ENCODE peak calls at places on chromosome X, in four cellular contexts. U is upper lobe of right lung, D is uterus, B is IMR-90. O is an unnamed sample.

GRCh38 chrX:149272690-149273463 is 232.2 kb downstream of the IDS start:
- DNase-seq in U (no peak), D (no peak), B (no peak), O (no peak)

GRCh38 chrX:5780821-5781220 is 447.8 kb downstream of the NLGN4X start:
- DNase-seq in U (no peak), D (no peak), B (no peak), O (no peak)

GRCh38 chrX:151736685-151737084 is 2.1 kb downstream of the CNGA2 start:
- DNase-seq in U (no peak), D (no peak), B (no peak), O (no peak)

GRCh38 chrX:14591976-14592375 is 62.6 kb downstream of the GLRA2 start:
- DNase-seq in U (no peak), D (no peak), B (no peak), O (no peak)

GRCh38 chrX:52979993-52980392 is 21.7 kb upstream of the FAM156A start:
- DNase-seq in U (no peak), D (no peak), B (no peak), O (no peak)

GRCh38 chrX:41137589-41137988 is 52.3 kb downstream of the USP9X start:
- DNase-seq in U (no peak), D (no peak), B (peak; percentile 19), O (peak; percentile 19)

GRCh38 chrX:149718757-149719156 is 6.9 kb downstream of the MAGEA11 start:
- DNase-seq in U (no peak), D (no peak), B (no peak), O (no peak)

GRCh38 chrX:3713937-3714434 is 537 bp upstream of the PRKX start:
- DNase-seq in U (no peak), D (no peak), B (no peak), O (no peak)

GRCh38 chrX:107659768-107660167 is 31.5 kb downstream of the PRPS1 start:
- DNase-seq in U (no peak), D (no peak), B (peak; percentile 64), O (peak; percentile 48)

GRCh38 chrX:147838465-147839131 is 73.1 kb upstream of the FMR1 start:
- DNase-seq in U (no peak), D (no peak), B (no peak), O (peak; percentile 1)

GRCh38 chrX:64570204-64570603 is 175.0 kb upstream of the MTMR8 start:
- DNase-seq in U (no peak), D (no peak), B (no peak), O (peak; percentile 39)

GRCh38 chrX:47644557-47645091 is 5.7 kb downstream of the ELK1 start:
- DNase-seq in U (no peak), D (no peak), B (peak; percentile 44), O (no peak)

GRCh38 chrX:29487714-29488113 is 727.6 kb upstream of the MAGEB2 start:
- DNase-seq in U (no peak), D (no peak), B (no peak), O (no peak)

GRCh38 chrX:140918398-140919043 is 83.9 kb upstream of the SPANXB1 start:
- DNase-seq in U (no peak), D (no peak), B (peak; percentile 54), O (peak; percentile 71)

GRCh38 chrX:115068896-115069295 is 51.5 kb upstream of the IL13RA2 start:
- DNase-seq in U (no peak), D (no peak), B (no peak), O (no peak)

GRCh38 chrX:47169273-47169672 is 24.3 kb downstream of the RBM10 start:
- DNase-seq in U (peak; percentile 10), D (peak; percentile 9), B (no peak), O (no peak)

GRCh38 chrX:54357414-54358377 is at the start of gene WNK3:
- DNase-seq in U (peak; percentile 81), D (peak; percentile 87), B (peak; percentile 57), O (no peak)

GRCh38 chrX:154486396-154487207 is at the start of gene UBL4A:
- DNase-seq in U (peak; percentile 89), D (peak; percentile 74), B (peak; percentile 11), O (peak; percentile 62)

GRCh38 chrX:71168134-71168533 is 23.5 kb downstream of the NLGN3 start:
- DNase-seq in U (no peak), D (no peak), B (no peak), O (no peak)

GRCh38 chrX:65522739-65523372 is 11.7 kb downstream of the LAS1L start:
- DNase-seq in U (no peak), D (no peak), B (peak; percentile 52), O (no peak)

GRCh38 chrX:136039968-136040367 is 54.7 kb downstream of the SLC9A6 start:
- DNase-seq in U (no peak), D (no peak), B (no peak), O (no peak)

GRCh38 chrX:120286733-120287512 is 24.3 kb downstream of the TMEM255A start:
- DNase-seq in U (no peak), D (no peak), B (no peak), O (no peak)

GRCh38 chrX:26557691-26558321 is 341.8 kb downstream of the MAGEB5 start:
- DNase-seq in U (peak; percentile 35), D (no peak), B (no peak), O (no peak)

GRCh38 chrX:130108647-130109428 is 1.5 kb downstream of the ELF4 start:
- DNase-seq in U (peak; percentile 70), D (no peak), B (no peak), O (peak; percentile 53)

GRCh38 chrX:45852884-45853283 is 652.2 kb upstream of the DIPK2B start:
- DNase-seq in U (no peak), D (no peak), B (no peak), O (no peak)

GRCh38 chrX:115226929-115227328 is 7.0 kb downstream of the LRCH2 start:
- DNase-seq in U (no peak), D (no peak), B (peak; percentile 28), O (peak; percentile 0)

GRCh38 chrX:132858018-132858417 is 100.4 kb downstream of the HS6ST2 start:
- DNase-seq in U (no peak), D (no peak), B (no peak), O (no peak)

GRCh38 chrX:15854080-15854655 is 445 bp downstream of the AP1S2 start:
- DNase-seq in U (peak; percentile 78), D (peak; percentile 55), B (no peak), O (peak; percentile 55)

GRCh38 chrX:131812847-131813825 is 210.0 kb upstream of the STK26 start:
- DNase-seq in U (no peak), D (peak; percentile 73), B (peak; percentile 79), O (no peak)

GRCh38 chrX:14865201-14865600 is 7.7 kb downstream of the FANCB start:
- DNase-seq in U (no peak), D (no peak), B (peak; percentile 41), O (no peak)

GRCh38 chrX:142637206-142637605 is 388.5 kb upstream of the SPANXN4 start:
- DNase-seq in U (no peak), D (no peak), B (no peak), O (no peak)

GRCh38 chrX:132483951-132484350 is 4.9 kb downstream of the MBNL3 start:
- DNase-seq in U (no peak), D (no peak), B (no peak), O (no peak)

GRCh38 chrX:68994135-68994882 is 165.5 kb downstream of the EFNB1 start:
- DNase-seq in U (no peak), D (no peak), B (no peak), O (no peak)

GRCh38 chrX:103063918-103064434 is at the start of gene BEX1:
- DNase-seq in U (peak; percentile 63), D (peak; percentile 51), B (no peak), O (no peak)

GRCh38 chrX:30821116-30821515 is 67.9 kb downstream of the TAB3 start:
- DNase-seq in U (no peak), D (no peak), B (no peak), O (peak; percentile 8)
- TF ChIP-seq CTCF in U (no peak), D (no peak), B (no peak), O (peak; percentile 41)

GRCh38 chrX:1910207-1910470 is 295.3 kb downstream of the ASMT start:
- DNase-seq in U (no peak), D (no peak), B (no peak), O (no peak)
- TF ChIP-seq CTCF in U (no peak), D (no peak), B (no peak), O (no peak)

DNA sequence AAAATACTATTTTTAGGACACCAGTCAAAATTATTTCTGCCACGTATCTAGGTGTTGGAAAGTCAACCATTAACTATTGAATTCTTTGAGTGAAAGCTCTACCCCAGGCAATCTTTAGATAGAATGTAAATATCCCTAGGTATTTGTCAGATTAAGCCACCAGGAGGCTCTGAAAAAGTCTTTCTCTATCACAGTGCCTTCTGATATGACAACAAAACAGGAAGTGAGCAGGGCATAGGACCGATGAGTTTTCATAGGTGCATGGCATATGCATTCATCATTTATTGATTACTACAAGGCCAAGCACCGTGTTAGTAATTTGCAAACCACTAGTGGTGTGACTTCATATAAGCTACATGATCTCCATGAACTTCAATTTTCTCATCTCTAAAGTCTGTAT is 333.6 kb upstream of the F9 start:
- DNase-seq in U (no peak), D (no peak), B (no peak), O (no peak)
- TF ChIP-seq CTCF in U (no peak), D (no peak), B (no peak), O (no peak)

GRCh38 chrX:81412428-81412827 is 210.5 kb downstream of the SH3BGRL start:
- DNase-seq in U (no peak), D (no peak), B (no peak), O (no peak)

GRCh38 chrX:81411517-81411916 is 209.6 kb downstream of the SH3BGRL start:
- DNase-seq in U (no peak), D (no peak), B (no peak), O (no peak)

DNA sequence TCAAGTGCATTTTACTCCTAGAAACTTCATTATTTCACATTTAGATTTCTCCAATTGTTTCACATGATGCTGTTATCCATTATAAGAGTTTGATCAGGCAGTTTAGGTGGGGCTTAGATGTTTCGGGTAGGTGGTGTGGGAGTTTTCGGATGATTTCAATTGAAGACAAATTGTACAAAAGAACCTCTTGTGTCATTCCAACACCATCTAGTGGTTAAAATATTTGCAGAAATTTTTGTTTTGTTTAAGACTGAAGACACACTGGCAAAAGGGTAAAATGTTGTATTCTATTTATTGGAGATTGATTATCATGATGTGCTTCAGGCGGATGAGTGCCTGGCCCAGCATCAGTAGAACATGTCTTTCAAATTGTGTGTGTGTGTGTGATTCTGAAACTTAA is 212.7 kb downstream of the SH3BGRL start:
- DNase-seq in U (no peak), D (no peak), B (no peak), O (no peak)
- TF ChIP-seq CTCF in U (peak; percentile 5), D (peak; percentile 5), B (peak; percentile 31), O (peak; percentile 42)

GRCh38 chrX:38038501-38038900 is 32.1 kb downstream of the SYTL5 start:
- DNase-seq in U (no peak), D (no peak), B (no peak), O (no peak)

GRCh38 chrX:38036471-38036870 is 30.1 kb downstream of the SYTL5 start:
- DNase-seq in U (no peak), D (no peak), B (peak; percentile 6), O (no peak)

GRCh38 chrX:38044682-38045081 is 38.3 kb downstream of the SYTL5 start:
- DNase-seq in U (no peak), D (no peak), B (no peak), O (no peak)

GRCh38 chrX:38045697-38046096 is 39.3 kb downstream of the SYTL5 start:
- DNase-seq in U (no peak), D (peak; percentile 28), B (no peak), O (no peak)

DNA sequence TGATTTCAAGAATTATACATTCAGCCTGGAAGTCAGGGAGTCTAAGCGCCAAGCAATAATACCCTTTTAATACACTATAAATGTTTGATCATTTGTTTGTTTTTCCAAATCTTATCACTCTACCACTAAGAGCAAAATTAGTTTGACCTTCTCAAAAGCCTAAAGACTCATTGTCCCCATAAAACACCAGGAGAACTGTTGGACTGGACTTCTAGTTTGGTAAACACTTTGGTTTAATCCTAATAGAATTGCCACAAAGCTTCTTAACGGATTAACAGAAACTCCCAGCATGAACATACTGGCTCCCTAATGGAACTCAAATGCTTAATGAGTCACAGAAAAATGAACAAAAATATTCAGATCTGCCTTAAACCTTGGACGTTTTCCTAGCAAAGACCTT is 34.9 kb downstream of the SYTL5 start:
- DNase-seq in U (no peak), D (no peak), B (no peak), O (no peak)
- TF ChIP-seq CTCF in U (no peak), D (no peak), B (no peak), O (no peak)